ENCODE peak calls at places on chromosome 5, in five cellular contexts. S is WERI-Rb-1; Z is tibial artery; R is stimulated activated CD8-positive, alpha-beta memory T cell treated with anti-CD3 and anti-CD28 coated beads, Interleukin-12 subunit alpha, Interleukin-12 subunit beta, amount 100 ng/mL, for 4 hours; V is GM20000. B is an unnamed sample.

GRCh38 chr5:154850255-154851062 is at the start of gene FAXDC2:
- DNase-seq in S (no peak), V (peak), Z (peak), R (no peak), B (peak)

GRCh38 chr5:56827043-56827442 is 11.7 kb downstream of the MAP3K1 start:
- DNase-seq in Z (no peak), V (no peak), S (peak), R (no peak), B (no peak)

GRCh38 chr5:89028579-89029272 is 145.7 kb upstream of the MEF2C start:
- DNase-seq in V (no peak), S (peak), Z (no peak), R (no peak), B (no peak)

GRCh38 chr5:103910002-103910401 is 347.4 kb upstream of the NUDT12 start:
- DNase-seq in Z (no peak), R (no peak), V (no peak), S (no peak), B (no peak)

GRCh38 chr5:111999286-111999685 is 242.3 kb upstream of the NREP start:
- DNase-seq in S (no peak), V (no peak), R (no peak), Z (no peak), B (no peak)

GRCh38 chr5:78706825-78707224 is 58.3 kb upstream of the LHFPL2 start:
- DNase-seq in S (no peak), Z (no peak), R (no peak), V (no peak), B (no peak)

GRCh38 chr5:11422342-11422741 is 481.9 kb downstream of the CTNND2 start:
- DNase-seq in S (no peak), R (no peak), V (no peak), Z (no peak), B (no peak)

GRCh38 chr5:58335518-58335917 is 124.4 kb downstream of the PLK2 start:
- DNase-seq in V (no peak), R (no peak), Z (no peak), S (peak), B (no peak)

GRCh38 chr5:73314395-73315195 is 134.0 kb downstream of the FOXD1 start:
- DNase-seq in V (no peak), R (no peak), Z (no peak), S (no peak), B (no peak)

GRCh38 chr5:139104577-139105271 is 93.4 kb downstream of the SIL1 start:
- DNase-seq in R (no peak), V (no peak), S (peak), Z (peak), B (no peak)

GRCh38 chr5:98961665-98962344 is 33.0 kb upstream of the CHD1 start:
- DNase-seq in R (no peak), S (no peak), Z (no peak), V (no peak), B (no peak)

GRCh38 chr5:76084496-76085285 is 1.5 kb downstream of the SV2C start:
- DNase-seq in Z (no peak), V (peak), R (no peak), S (peak), B (no peak)

GRCh38 chr5:17149786-17150185 is 67.6 kb upstream of the BASP1 start:
- DNase-seq in S (no peak), R (no peak), Z (no peak), V (no peak), B (no peak)

GRCh38 chr5:151923865-151924264 is 786 bp downstream of the GLRA1 start:
- DNase-seq in Z (no peak), V (no peak), S (peak), R (no peak), B (no peak)

GRCh38 chr5:175254155-175254554 is 189.8 kb downstream of the DRD1 start:
- DNase-seq in Z (no peak), V (no peak), R (no peak), S (no peak), B (no peak)

GRCh38 chr5:23588841-23589240 is 81.4 kb downstream of the PRDM9 start:
- DNase-seq in R (no peak), V (no peak), Z (no peak), S (no peak), B (no peak)

GRCh38 chr5:115455241-115455640 is 89.3 kb downstream of the FEM1C start:
- DNase-seq in Z (no peak), S (no peak), R (no peak), V (no peak), B (no peak)

GRCh38 chr5:61887271-61887670 is 418.7 kb upstream of the KIF2A start:
- DNase-seq in Z (no peak), R (no peak), V (no peak), S (no peak), B (no peak)

GRCh38 chr5:179312557-179313235 is 32.6 kb downstream of the ADAMTS2 start:
- DNase-seq in V (no peak), S (no peak), R (no peak), Z (peak), B (no peak)

GRCh38 chr5:170109059-170110031 is 3.6 kb downstream of the FOXI1 start:
- DNase-seq in R (no peak), S (no peak), Z (no peak), V (no peak), B (no peak)

GRCh38 chr5:147565524-147565923 is 55.7 kb upstream of the DPYSL3 start:
- DNase-seq in R (no peak), Z (no peak), V (no peak), S (no peak), B (no peak)

GRCh38 chr5:172622091-172623046 is 18.7 kb upstream of the NEURL1B start:
- DNase-seq in R (no peak), Z (peak), S (no peak), V (no peak), B (no peak)

GRCh38 chr5:81525690-81526089 is 131.8 kb upstream of the ACOT12 start:
- DNase-seq in R (no peak), V (no peak), S (no peak), Z (no peak), B (no peak)

GRCh38 chr5:53311661-53312060 is 168.8 kb upstream of the FST start:
- DNase-seq in S (no peak), V (no peak), R (no peak), Z (no peak), B (no peak)

GRCh38 chr5:110476164-110476563 is 250.3 kb downstream of the TMEM232 start:
- DNase-seq in Z (no peak), V (no peak), R (no peak), S (no peak), B (no peak)

GRCh38 chr5:6359941-6360683 is 18.2 kb downstream of the MED10 start:
- DNase-seq in S (no peak), V (peak), Z (no peak), R (no peak), B (no peak)

GRCh38 chr5:123875444-123876264 is 363.7 kb downstream of the CSNK1G3 start:
- DNase-seq in V (no peak), Z (no peak), R (no peak), S (peak), B (peak)

GRCh38 chr5:96093890-96094381 is 132.3 kb upstream of the ELL2 start:
- DNase-seq in S (no peak), Z (no peak), V (no peak), R (no peak), B (no peak)

GRCh38 chr5:137340899-137341298 is 158.2 kb downstream of the SPOCK1 start:
- DNase-seq in R (no peak), V (no peak), Z (no peak), S (no peak), B (no peak)

GRCh38 chr5:159905496-159905895 is 10.8 kb upstream of the ADRA1B start:
- DNase-seq in R (no peak), S (no peak), Z (no peak), V (no peak), B (no peak)

GRCh38 chr5:132385321-132386105 is 16.0 kb downstream of the SLC22A5 start:
- DNase-seq in S (peak), R (peak), Z (no peak), V (peak), B (no peak)

GRCh38 chr5:156186760-156187159 is 140.2 kb upstream of the SGCD start:
- DNase-seq in R (no peak), V (no peak), Z (no peak), S (no peak), B (no peak)

GRCh38 chr5:173330151-173330855 is 2.1 kb upstream of the STC2 start:
- DNase-seq in S (no peak), Z (no peak), V (no peak), R (no peak), B (no peak)

GRCh38 chr5:65327582-65327981 is 154.1 kb downstream of the ADAMTS6 start:
- DNase-seq in R (no peak), V (no peak), Z (no peak), S (no peak), B (no peak)

GRCh38 chr5:177493795-177494355 is 3.5 kb downstream of the PDLIM7 start:
- DNase-seq in Z (no peak), V (no peak), S (no peak), R (no peak), B (no peak)

GRCh38 chr5:168434746-168435321 is 51.4 kb upstream of the RARS1 start:
- DNase-seq in R (no peak), Z (no peak), V (no peak), S (no peak), B (no peak)

GRCh38 chr5:113216545-113216944 is 218.2 kb downstream of the TSSK1B start:
- DNase-seq in Z (no peak), S (no peak), V (no peak), R (no peak), B (no peak)

GRCh38 chr5:123752576-123752975 is 240.6 kb downstream of the CSNK1G3 start:
- DNase-seq in Z (no peak), S (no peak), R (no peak), V (no peak), B (no peak)

GRCh38 chr5:52993367-52993766 is 4.2 kb downstream of the ITGA2 start:
- DNase-seq in Z (no peak), R (no peak), V (no peak), S (no peak), B (no peak)